ENCODE peak calls at places on chromosomes 1 and 21, in nine cellular contexts. P is suprapubic skin, E is breast epithelium, I is heart right ventricle, Y is lower lobe of right lung, Q is cardiac muscle cell, D is Caco-2, M is choroid plexus epithelial cell, V is sigmoid colon. N is an unnamed sample.

GRCh38 chr1:52186449-52186848 is 44.6 kb downstream of the ZFYVE9 start:
- DNase-seq in Y (no peak), I (no peak), Q (peak; percentile 32), P (no peak), V (no peak), M (peak; percentile 70), D (no peak), E (no peak), N (no peak)

GRCh38 chr1:39051956-39052355 is 25.8 kb downstream of the NDUFS5 start:
- DNase-seq in I (no peak), E (no peak), Q (no peak), Y (no peak), M (no peak), D (no peak), V (no peak), P (no peak), N (no peak)

GRCh38 chr1:71157715-71158114 is 76.9 kb upstream of the ZRANB2 start:
- DNase-seq in Q (no peak), P (no peak), I (no peak), V (no peak), D (no peak), E (no peak), M (no peak), Y (no peak), N (no peak)

GRCh38 chr1:18077657-18078215 is 29.9 kb upstream of the IGSF21 start:
- DNase-seq in P (no peak), D (no peak), I (no peak), V (no peak), M (no peak), Y (no peak), E (no peak), Q (no peak), N (no peak)

GRCh38 chr21:41168391-41169257 is 664 bp downstream of the BACE2 start:
- DNase-seq in M (peak; percentile 51), Y (peak; percentile 55), P (peak; percentile 84), D (no peak), V (peak; percentile 90), E (peak; percentile 70), I (peak; percentile 48), Q (peak; percentile 75), N (peak; percentile 15)

GRCh38 chr1:185325413-185325812 is 8.4 kb upstream of the IVNS1ABP start:
- DNase-seq in Q (no peak), D (no peak), V (no peak), Y (no peak), I (no peak), M (no peak), P (no peak), E (no peak), N (no peak)

GRCh38 chr1:229254910-229255541 is 15.9 kb upstream of the RAB4A start:
- DNase-seq in P (no peak), E (no peak), I (no peak), D (no peak), Y (no peak), V (no peak), M (peak; percentile 54), Q (peak; percentile 59), N (no peak)

GRCh38 chr1:203870256-203870655 is 8.9 kb downstream of the SNRPE start:
- DNase-seq in D (no peak), P (no peak), V (no peak), M (peak; percentile 24), Y (no peak), E (no peak), I (no peak), Q (peak; percentile 22), N (no peak)

GRCh38 chr1:6358144-6358624 is 35.4 kb downstream of the ACOT7 start:
- DNase-seq in V (no peak), Y (no peak), P (no peak), D (no peak), M (no peak), I (no peak), E (no peak), Q (peak; percentile 58), N (no peak)

GRCh38 chr1:6360517-6360916 is 33.0 kb downstream of the ACOT7 start:
- DNase-seq in V (no peak), M (no peak), P (no peak), Y (no peak), E (no peak), I (no peak), D (peak; percentile 86), Q (no peak), N (no peak)

GRCh38 chr1:6361124-6361775 is 32.3 kb downstream of the ACOT7 start:
- DNase-seq in M (no peak), D (no peak), V (no peak), E (no peak), Y (no peak), I (no peak), P (no peak), Q (no peak), N (no peak)

GRCh38 chr1:6358757-6359567 is 34.6 kb downstream of the ACOT7 start:
- DNase-seq in Y (peak; percentile 68), V (no peak), E (no peak), D (no peak), I (no peak), Q (peak; percentile 80), P (no peak), M (peak; percentile 72), N (peak; percentile 73)

DNA sequence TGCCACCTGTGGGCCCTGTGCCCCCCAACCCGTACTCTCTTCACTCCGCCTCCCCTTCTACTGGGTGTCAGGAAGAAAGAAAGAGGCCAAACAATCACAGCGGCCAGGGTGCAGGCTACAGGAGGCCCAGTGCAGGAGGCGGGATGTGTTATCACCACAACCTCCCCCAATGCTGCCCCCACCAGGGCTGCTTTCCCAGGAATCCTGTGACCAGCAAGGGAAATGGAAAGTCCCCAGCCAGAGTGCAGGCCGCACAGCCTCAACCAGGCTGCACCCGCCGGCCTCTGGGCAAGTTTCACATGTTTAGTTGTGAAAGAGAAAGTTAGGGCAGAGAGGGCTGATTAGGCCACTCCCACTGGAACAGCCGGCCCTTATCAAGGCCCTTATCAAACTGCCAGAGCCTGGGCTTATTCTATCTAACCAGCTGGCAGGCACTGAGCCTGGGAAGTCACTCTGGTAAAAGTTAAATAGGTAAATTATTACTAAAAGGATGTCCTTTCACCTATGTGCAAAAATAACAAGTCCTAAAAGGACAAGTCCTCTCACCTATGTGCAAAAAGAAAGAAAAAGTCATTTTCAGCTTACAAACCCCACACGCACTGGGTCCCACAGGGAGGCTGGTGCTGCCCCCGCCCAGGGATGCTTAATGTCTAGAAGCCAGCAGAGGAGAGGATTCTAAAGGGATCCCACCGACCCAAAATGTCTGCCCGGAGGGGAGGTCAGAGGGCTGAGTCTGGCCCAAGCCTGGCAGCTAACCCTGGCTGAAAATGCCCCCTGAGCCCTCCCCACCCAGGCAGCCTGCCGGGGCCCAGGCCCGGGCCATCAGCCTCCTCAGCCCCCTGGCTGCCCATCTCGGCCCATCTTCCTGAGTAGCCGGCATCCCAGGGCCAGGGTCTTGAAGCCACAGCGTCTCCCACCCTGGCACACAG is 33.7 kb downstream of the ACOT7 start:
- DNase-seq in V (peak; percentile 86), Y (peak; percentile 85), P (no peak), E (peak; percentile 54), M (peak; percentile 77), Q (peak; percentile 87), D (peak; percentile 89), I (peak; percentile 59), N (peak; percentile 92)
- TF ChIP-seq CTCF in V (no peak), Y (no peak), P (no peak), E (no peak), M (no peak), Q (no peak), D (no peak), I (no peak), N (no peak)

GRCh38 chr1:14787604-14788003 is 189.1 kb downstream of the KAZN start:
- DNase-seq in Y (no peak), V (no peak), M (no peak), Q (no peak), E (no peak), I (no peak), D (peak; percentile 75), P (no peak), N (no peak)

GRCh38 chr1:14791611-14792010 is 193.1 kb downstream of the KAZN start:
- DNase-seq in M (no peak), Y (no peak), E (no peak), Q (no peak), P (no peak), V (no peak), D (no peak), I (no peak), N (no peak)

GRCh38 chr1:14794136-14794768 is 195.8 kb downstream of the KAZN start:
- DNase-seq in M (peak; percentile 14), Q (peak; percentile 95), P (no peak), D (no peak), E (no peak), I (no peak), Y (no peak), V (no peak), N (no peak)

GRCh38 chr1:14788065-14788464 is 189.6 kb downstream of the KAZN start:
- DNase-seq in I (no peak), Y (no peak), D (no peak), E (no peak), Q (no peak), V (no peak), P (no peak), M (no peak), N (no peak)

GRCh38 chr1:14790967-14791366 is 192.5 kb downstream of the KAZN start:
- DNase-seq in E (no peak), M (no peak), V (no peak), Y (no peak), I (no peak), P (no peak), Q (no peak), D (no peak), N (no peak)
- H3K4me3 ChIP-seq in E (no peak overlapping the region), M (no peak overlapping the region), V (no peak overlapping the region), Y (no peak overlapping the region), I (no peak overlapping the region), P (no peak overlapping the region), Q (no peak overlapping the region), D (no peak overlapping the region), N (no peak overlapping the region)

DNA sequence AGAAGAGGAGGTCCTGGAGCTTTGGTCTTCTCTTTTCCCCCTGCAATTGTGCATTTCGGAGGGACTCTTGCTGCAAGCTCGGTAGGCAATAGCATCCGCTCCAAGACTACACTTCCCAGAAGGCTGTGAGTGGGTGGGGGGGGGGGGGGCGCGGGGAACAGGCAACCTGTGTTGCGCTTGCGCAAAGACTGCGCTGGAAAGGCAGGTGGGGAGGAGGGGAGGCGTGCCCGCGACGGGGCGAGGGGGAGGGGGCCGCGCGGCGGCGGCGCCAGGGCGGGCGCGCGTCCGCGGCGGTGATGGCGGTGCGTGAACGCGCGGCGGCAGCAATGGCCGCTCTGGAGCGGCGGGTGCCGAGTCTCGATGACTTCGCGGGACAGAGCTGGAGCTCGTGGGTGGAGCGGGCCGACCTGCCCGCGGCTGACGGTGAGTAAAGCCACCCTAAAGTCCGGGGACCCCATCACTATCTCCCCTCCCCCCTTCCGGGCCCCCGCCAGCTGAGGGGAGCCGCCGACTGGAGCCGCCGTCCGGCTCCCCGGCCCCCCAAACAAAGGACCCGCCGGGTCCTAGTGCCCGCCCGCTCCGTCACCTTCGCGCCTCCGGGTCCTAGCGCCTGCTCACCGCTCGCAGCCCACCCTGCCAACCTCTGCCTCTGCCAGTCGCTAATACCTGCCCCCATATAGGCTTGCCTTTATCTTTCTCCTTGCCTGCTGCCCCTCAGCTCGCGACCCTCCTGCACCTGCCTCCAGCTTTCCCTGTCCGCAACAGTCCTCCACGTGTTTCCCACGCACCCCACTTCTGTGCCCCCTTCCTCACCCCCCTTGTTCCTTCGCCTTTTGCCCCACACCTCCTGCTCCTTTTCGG is at the start of gene ATXN7L2:
- DNase-seq in Q (peak; percentile 94), Y (peak; percentile 94), M (peak; percentile 95), I (peak; percentile 94), E (peak; percentile 89), D (peak; percentile 89), V (peak; percentile 97), P (peak; percentile 94), N (peak; percentile 95)
- TF ChIP-seq CTCF in Q (no peak), Y (no peak), M (no peak), I (no peak), E (no peak), D (no peak), V (no peak), P (no peak), N (no peak)

DNA sequence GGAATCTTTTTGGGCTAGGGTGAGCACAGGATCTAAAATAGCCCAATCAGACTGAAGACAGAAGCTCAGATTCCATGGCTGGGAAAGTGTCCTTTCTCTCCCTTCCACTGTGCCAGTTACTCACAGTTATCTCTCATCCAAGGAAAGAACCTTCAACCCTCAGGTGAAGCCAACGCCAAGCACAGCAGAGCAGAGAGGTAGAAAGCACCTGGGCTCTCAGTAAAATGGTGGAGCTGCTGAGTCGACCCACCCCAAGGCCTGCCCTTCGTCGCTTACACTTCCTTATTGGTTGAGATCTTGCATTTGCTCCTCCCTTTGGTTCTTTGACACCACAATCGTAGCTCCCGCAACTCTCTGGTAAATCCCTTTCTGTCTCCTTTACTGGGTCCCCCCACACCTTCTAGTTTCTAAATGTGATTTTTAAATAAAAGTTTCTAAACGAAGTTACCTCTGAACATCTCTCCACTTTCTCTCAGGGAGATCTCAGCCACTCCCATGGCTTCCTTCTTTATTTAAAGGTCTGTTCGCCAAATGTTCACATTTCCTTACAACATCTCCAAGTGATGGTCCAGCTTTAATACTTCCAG is 27.5 kb upstream of the SLC30A1 start:
- DNase-seq in Q (no peak), I (no peak), Y (no peak), E (no peak), V (no peak), M (no peak), D (no peak), P (no peak), N (peak; percentile 75)
- H3K4me3 ChIP-seq in Q (no peak overlapping the region), I (peak overlapping the region; percentile 48), Y (peak overlapping the region; percentile 42), E (peak overlapping the region; percentile 12), V (no peak overlapping the region), M (no peak overlapping the region), D (no peak overlapping the region), P (peak overlapping the region; percentile 17), N (peak overlapping the region; percentile 76)

N was measured in GM12865.